ENCODE peak calls at places on chromosomes 12 and 14, in five cellular contexts. H is SK-N-SH, W is H1, Y is K562, F is GM23338. A is an unnamed sample.

GRCh38 chr12:34396861-34397590 is 374.7 kb downstream of the ALG10 start:
- DNase-seq in F (no peak), H (peak; percentile 1), Y (no peak), W (no peak), A (no peak)

GRCh38 chr12:110058875-110059615 is 10.7 kb upstream of the C12orf76 start:
- DNase-seq in F (no peak), W (no peak), H (no peak), Y (no peak), A (no peak)

GRCh38 chr14:101508196-101508947 is 52.9 kb upstream of the DIO3 start:
- DNase-seq in Y (no peak), F (no peak), H (no peak), W (no peak), A (no peak)

GRCh38 chr12:104457746-104458644 is 1.2 kb downstream of the CHST11 start:
- DNase-seq in H (peak; percentile 79), Y (peak; percentile 55), F (peak; percentile 66), W (no peak), A (no peak)

GRCh38 chr14:65297744-65298143 is 114.8 kb upstream of the FUT8 start:
- DNase-seq in F (no peak), Y (no peak), W (no peak), H (no peak), A (no peak)

GRCh38 chr12:122887817-122888212 is 8.1 kb downstream of the VPS37B start:
- DNase-seq in H (no peak), Y (peak; percentile 37), W (no peak), F (no peak), A (no peak)

GRCh38 chr14:92287987-92288386 is 35.0 kb upstream of the SLC24A4 start:
- DNase-seq in F (no peak), H (no peak), Y (no peak), W (no peak), A (no peak)

GRCh38 chr14:81826080-81826479 is 292.4 kb upstream of the SEL1L start:
- DNase-seq in Y (no peak), W (no peak), H (no peak), F (peak; percentile 25), A (no peak)

GRCh38 chr12:47835017-47835830 is 15.5 kb upstream of the HDAC7 start:
- DNase-seq in Y (no peak), H (no peak), W (no peak), F (no peak), A (no peak)

GRCh38 chr12:45303955-45304354 is 88.1 kb downstream of the ANO6 start:
- DNase-seq in W (no peak), F (no peak), Y (no peak), H (no peak), A (no peak)

GRCh38 chr14:90093942-90094595 is 32.3 kb downstream of the KCNK13 start:
- DNase-seq in F (no peak), Y (no peak), H (no peak), W (no peak), A (peak; percentile 16)

GRCh38 chr12:5163661-5164060 is 120.0 kb downstream of the KCNA5 start:
- DNase-seq in Y (no peak), W (no peak), H (no peak), F (no peak), A (no peak)

GRCh38 chr14:102591372-102591943 is 991 bp upstream of the RCOR1 start:
- DNase-seq in H (peak; percentile 67), Y (peak; percentile 42), W (no peak), F (peak; percentile 68), A (no peak)

GRCh38 chr14:64040044-64040443 is 187.2 kb downstream of the SYNE2 start:
- DNase-seq in F (peak; percentile 12), Y (no peak), W (no peak), H (no peak), A (no peak)

GRCh38 chr14:105469456-105470162 is 5.0 kb upstream of the CRIP2 start:
- DNase-seq in W (no peak), F (no peak), H (no peak), Y (no peak), A (no peak)

GRCh38 chr12:115121053-115121452 is 437.1 kb upstream of the TBX3 start:
- DNase-seq in Y (no peak), F (no peak), W (no peak), H (no peak), A (no peak)

GRCh38 chr12:39605501-39605900 is 14.1 kb downstream of the ABCD2 start:
- DNase-seq in H (no peak), Y (no peak), F (no peak), W (no peak), A (no peak)

GRCh38 chr14:103395245-103395644 is 10.0 kb downstream of the MARK3 start:
- DNase-seq in F (no peak), H (no peak), W (no peak), Y (no peak), A (no peak)

GRCh38 chr12:19273482-19274330 is 144.2 kb downstream of the PLEKHA5 start:
- DNase-seq in Y (peak; percentile 55), F (no peak), W (no peak), H (peak; percentile 48), A (peak; percentile 36)

GRCh38 chr12:126608607-126609175 is 1543.5 kb downstream of the AACS start:
- DNase-seq in Y (no peak), H (no peak), W (no peak), F (no peak), A (no peak)

GRCh38 chr12:2582631-2583616 is 211.8 kb upstream of the FKBP4 start:
- DNase-seq in W (peak; percentile 23), H (peak; percentile 92), Y (peak; percentile 61), F (peak; percentile 83), A (peak; percentile 63)

GRCh38 chr14:99233222-99234035 is 38.6 kb downstream of the BCL11B start:
- DNase-seq in F (no peak), Y (no peak), H (no peak), W (no peak), A (no peak)

GRCh38 chr14:76394569-76394968 is 18.6 kb downstream of the ESRRB start:
- DNase-seq in W (no peak), Y (no peak), F (no peak), H (no peak), A (no peak)

GRCh38 chr14:63276492-63277342 is 42.0 kb downstream of the GPHB5 start:
- DNase-seq in F (peak; percentile 78), H (peak; percentile 48), W (no peak), Y (peak; percentile 33), A (no peak)

GRCh38 chr14:104133496-104133895 is 4.9 kb upstream of the KIF26A start:
- DNase-seq in H (peak; percentile 7), Y (no peak), W (no peak), F (no peak), A (no peak)

GRCh38 chr14:103520657-103521437 is 1.8 kb downstream of the CKB start:
- DNase-seq in Y (peak; percentile 88), F (peak; percentile 84), W (no peak), H (peak; percentile 92), A (peak; percentile 64)

GRCh38 chr12:22287776-22288621 is 46.5 kb downstream of the ST8SIA1 start:
- DNase-seq in W (no peak), H (no peak), F (peak; percentile 47), Y (no peak), A (peak; percentile 2)

GRCh38 chr12:32535260-32535999 is 136.1 kb downstream of the FGD4 start:
- DNase-seq in F (peak; percentile 57), W (no peak), Y (peak; percentile 16), H (peak; percentile 81), A (no peak)

DNA sequence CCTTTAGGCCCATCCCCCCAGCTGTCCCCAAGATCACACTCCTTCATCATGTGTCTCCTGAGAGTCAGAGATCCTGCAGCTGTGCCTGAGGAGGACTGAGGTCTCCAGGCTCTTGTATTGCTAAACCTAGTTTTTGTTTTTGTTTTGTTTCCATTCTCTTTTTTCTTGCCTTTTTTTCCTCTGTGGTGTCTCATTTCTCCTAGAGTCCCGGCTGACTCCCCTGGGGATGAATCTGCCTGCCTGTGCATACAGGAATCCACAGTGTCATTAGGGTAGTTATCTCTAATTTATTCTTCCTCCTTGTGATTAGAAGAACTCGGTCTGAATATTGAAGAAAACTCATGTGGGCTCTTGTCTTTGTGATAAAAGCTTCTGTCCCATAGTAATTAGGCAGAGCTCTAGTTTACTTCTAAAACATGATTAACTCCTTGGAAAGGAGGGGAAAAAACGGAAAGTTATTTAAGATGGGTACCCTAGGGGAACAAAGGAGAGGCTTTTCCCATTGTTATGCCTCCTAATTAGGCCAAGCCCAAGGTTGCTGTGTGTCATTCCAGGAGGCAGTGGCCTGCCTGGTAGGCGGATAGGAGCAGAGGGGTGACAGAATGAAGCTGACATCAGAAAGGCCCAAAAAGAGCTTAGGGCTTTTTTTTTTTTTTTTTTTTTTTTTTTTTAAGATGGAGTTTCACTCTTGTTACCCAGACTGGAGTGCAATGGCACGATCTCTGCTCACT is 343.1 kb downstream of the ZFP36L1 start:
- DNase-seq in W (peak; percentile 34), Y (no peak), H (no peak), F (peak; percentile 81), A (no peak)
- H3K27ac ChIP-seq in W (peak overlapping the region; percentile 12), Y (no peak overlapping the region), H (no peak overlapping the region), F (peak overlapping the region; percentile 71), A (no peak overlapping the region)

DNA sequence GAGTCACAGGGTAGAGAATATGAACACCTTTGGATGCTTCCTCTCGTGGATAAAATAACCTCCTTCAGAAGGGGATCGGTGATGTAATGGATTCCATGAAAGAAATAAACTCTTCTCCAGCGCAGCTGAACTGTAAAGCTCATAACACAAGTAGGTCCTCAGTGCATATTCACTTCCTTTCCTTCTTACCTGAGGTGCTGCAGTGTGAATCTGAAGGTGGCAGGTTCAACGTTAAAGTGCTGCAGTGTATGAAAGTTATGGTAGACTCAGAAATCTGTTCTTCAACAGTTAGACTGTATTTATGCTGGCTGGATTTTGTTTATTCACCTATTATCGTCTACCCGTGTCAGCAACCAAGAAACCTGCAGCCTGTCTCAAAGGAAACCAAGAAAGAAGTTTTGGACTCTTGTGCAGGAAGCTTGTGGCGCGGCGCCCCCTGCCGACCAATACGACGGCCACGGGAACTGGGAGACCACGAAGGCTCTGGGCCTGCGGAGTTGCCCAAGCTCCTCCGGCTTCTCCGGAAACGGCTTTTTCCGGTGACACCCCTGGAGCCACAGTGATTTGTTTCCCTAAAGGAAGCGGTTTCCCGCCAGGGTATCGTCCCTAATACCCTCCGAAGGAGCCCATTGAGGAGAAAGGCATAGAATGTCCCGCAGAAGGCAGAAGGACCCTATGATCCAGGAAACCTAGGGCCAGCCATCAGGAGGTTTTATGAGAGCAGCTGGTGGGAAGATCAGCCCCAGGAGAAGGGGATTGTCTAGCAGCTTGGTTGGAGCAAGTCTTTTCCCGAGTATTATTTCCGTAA is 17.6 kb upstream of the RNASE3 start:
- DNase-seq in Y (peak; percentile 81), W (peak; percentile 87), F (peak; percentile 97), H (peak; percentile 23), A (peak; percentile 44)
- H3K4me3 ChIP-seq in Y (no peak overlapping the region), W (peak overlapping the region; percentile 55), F (peak overlapping the region; percentile 54), H (peak overlapping the region; percentile 42), A (no peak overlapping the region)

GRCh38 chr14:39884091-39884490 is 451.9 kb upstream of the FBXO33 start:
- DNase-seq in W (no peak), Y (no peak), H (no peak), F (no peak), A (no peak)
- TF ChIP-seq POLR2AphosphoS5 in W (no peak), Y (no peak), H (no peak), F (no peak), A (no peak)

GRCh38 chr14:100302616-100303015 is 3.6 kb downstream of the SLC25A29 start:
- DNase-seq in Y (no peak), W (no peak), H (no peak), F (no peak), A (no peak)
- H3K27ac ChIP-seq in Y (no peak overlapping the region), W (no peak overlapping the region), H (peak overlapping the region; percentile 14), F (no peak overlapping the region), A (no peak overlapping the region)

A was measured in HL-60.